ENCODE peak calls at places on chromosomes 6 and 20, in five cellular contexts. W is neural progenitor cell; R is stimulated activated CD4-positive, alpha-beta T cell treated with anti-CD3 and anti-CD28 coated beads, Interleukin-2, amount 100 ng/mL, for 4 hours; F is MCF 10A; I is spleen. K is an unnamed sample.

GRCh38 chr20:61543086-61543485 is 291.0 kb downstream of the CDH4 start:
- DNase-seq in W (no peak), R (no peak), F (no peak), I (no peak), K (no peak)

GRCh38 chr6:143205983-143206382 is 145.3 kb downstream of the AIG1 start:
- DNase-seq in W (no peak), R (no peak), F (no peak), I (no peak), K (no peak)

GRCh38 chr6:154258064-154258757 is 98.4 kb downstream of the IPCEF1 start:
- DNase-seq in W (no peak), R (no peak), F (no peak), I (no peak), K (peak; percentile 30)

GRCh38 chr6:149563928-149564325 is 2.2 kb upstream of the GINM1 start:
- DNase-seq in W (no peak), R (no peak), F (no peak), I (no peak), K (no peak)

GRCh38 chr6:16523550-16524379 is 237.5 kb downstream of the ATXN1 start:
- DNase-seq in W (no peak), R (no peak), F (no peak), I (no peak), K (no peak)

GRCh38 chr20:55472704-55473103 is 532.6 kb downstream of the CBLN4 start:
- DNase-seq in W (peak; percentile 26), R (no peak), F (no peak), I (no peak), K (no peak)

GRCh38 chr6:137928286-137928685 is 61.2 kb downstream of the TNFAIP3 start:
- DNase-seq in W (no peak), R (peak; percentile 14), F (no peak), I (peak; percentile 76), K (no peak)

GRCh38 chr6:29943053-29943966 is 978 bp downstream of the HLA-A start:
- DNase-seq in W (no peak), R (peak; percentile 33), F (no peak), I (peak; percentile 84), K (no peak)

GRCh38 chr6:89048985-89049384 is 31.6 kb upstream of the PNRC1 start:
- DNase-seq in W (no peak), R (no peak), F (peak; percentile 79), I (no peak), K (no peak)

GRCh38 chr6:149334682-149335160 is 17.2 kb downstream of the TAB2 start:
- DNase-seq in W (no peak), R (no peak), F (peak; percentile 78), I (no peak), K (no peak)

GRCh38 chr6:31572041-31572911 is at the start of gene LTA:
- DNase-seq in W (no peak), R (peak; percentile 75), F (no peak), I (peak; percentile 92), K (no peak)

GRCh38 chr20:56579261-56579660 is 46.2 kb downstream of the FAM209B start:
- DNase-seq in W (no peak), R (no peak), F (no peak), I (no peak), K (no peak)

GRCh38 chr6:309947-310346 is 17.7 kb downstream of the DUSP22 start:
- DNase-seq in W (no peak), R (no peak), F (no peak), I (peak; percentile 70), K (no peak)

GRCh38 chr6:107304421-107305025 is 154.8 kb downstream of the PDSS2 start:
- DNase-seq in W (no peak), R (no peak), F (peak; percentile 71), I (no peak), K (no peak)

GRCh38 chr6:144286503-144287393 is 1.6 kb downstream of the UTRN start:
- DNase-seq in W (peak; percentile 85), R (no peak), F (peak; percentile 82), I (peak; percentile 84), K (no peak)

GRCh38 chr6:132285004-132285780 is 116.1 kb downstream of the MOXD1 start:
- DNase-seq in W (no peak), R (no peak), F (no peak), I (no peak), K (no peak)